ENCODE peak calls at places on chromosomes 12 and 14, in six cellular contexts. U, O, H, V, E and G are unnamed samples.

GRCh38 chr14:39977198-39977597 is 545.0 kb upstream of the FBXO33 start:
- DNase-seq in E (no peak), H (peak; percentile 86), U (no peak), O (no peak), V (no peak), G (no peak)

GRCh38 chr14:63383776-63384367 is 65.1 kb upstream of the GPHB5 start:
- DNase-seq in V (no peak), U (no peak), E (no peak), O (no peak), H (no peak), G (no peak)

GRCh38 chr14:72558721-72559120 is 335.2 kb downstream of the DPF3 start:
- DNase-seq in H (no peak), E (no peak), U (no peak), V (no peak), O (no peak), G (no peak)

GRCh38 chr12:63955831-63956685 is 111.6 kb downstream of the SRGAP1 start:
- DNase-seq in U (no peak), H (no peak), V (no peak), E (no peak), O (no peak), G (no peak)

GRCh38 chr12:93177208-93178153 is 200.2 kb upstream of the NUDT4 start:
- DNase-seq in U (no peak), H (no peak), O (no peak), E (no peak), V (no peak), G (no peak)

GRCh38 chr12:124026755-124027745 is 54.0 kb downstream of the ZNF664 start:
- DNase-seq in O (no peak), E (peak; percentile 35), U (no peak), H (no peak), V (no peak), G (no peak)

GRCh38 chr12:25806271-25806670 is 152.2 kb upstream of the RASSF8 start:
- DNase-seq in V (no peak), E (no peak), O (no peak), H (no peak), U (no peak), G (no peak)

GRCh38 chr14:69326611-69327010 is 66.7 kb downstream of the GALNT16 start:
- DNase-seq in V (no peak), H (no peak), O (no peak), E (no peak), U (no peak), G (no peak)

GRCh38 chr12:88577537-88577936 is 2.7 kb downstream of the KITLG start:
- DNase-seq in U (no peak), O (peak; percentile 28), H (no peak), E (no peak), V (no peak), G (no peak)

GRCh38 chr12:98895086-98895651 is 250.1 kb downstream of the APAF1 start:
- DNase-seq in H (peak; percentile 75), U (peak; percentile 68), E (no peak), O (no peak), V (no peak), G (no peak)

GRCh38 chr12:102064476-102064875 is 2.7 kb upstream of the WASHC3 start:
- DNase-seq in E (no peak), U (no peak), H (no peak), O (no peak), V (no peak), G (no peak)

GRCh38 chr12:94561943-94562411 is 88.4 kb downstream of the TMCC3 start:
- DNase-seq in U (peak; percentile 66), E (no peak), V (peak; percentile 61), H (peak; percentile 52), O (no peak), G (no peak)

GRCh38 chr14:26021759-26022158 is 576.1 kb downstream of the NOVA1 start:
- DNase-seq in H (no peak), U (no peak), V (no peak), O (no peak), E (no peak), G (no peak)

GRCh38 chr12:130131025-130131424 is 31.2 kb upstream of the FZD10 start:
- DNase-seq in U (no peak), E (no peak), O (no peak), V (no peak), H (no peak), G (no peak)

GRCh38 chr12:6937481-6938352 is 5.9 kb upstream of the RNU7-1 start:
- DNase-seq in V (peak; percentile 93), U (peak; percentile 82), H (peak; percentile 96), E (peak; percentile 78), O (peak; percentile 80), G (peak; percentile 99)

GRCh38 chr12:20445693-20446092 is 77.4 kb downstream of the PDE3A start:
- DNase-seq in O (no peak), E (no peak), H (no peak), U (no peak), V (no peak), G (no peak)

GRCh38 chr14:59254911-59255545 is 66.6 kb downstream of the DAAM1 start:
- DNase-seq in H (no peak), E (no peak), V (no peak), U (no peak), O (no peak), G (no peak)

GRCh38 chr12:115998119-115998633 is 279.3 kb downstream of the MED13L start:
- DNase-seq in O (peak; percentile 45), H (no peak), E (peak; percentile 48), U (no peak), V (no peak), G (no peak)

GRCh38 chr12:100484891-100485511 is 11.3 kb downstream of the NR1H4 start:
- DNase-seq in O (no peak), E (no peak), H (no peak), U (no peak), V (no peak), G (no peak)

GRCh38 chr12:122850695-122851350 is 15.6 kb downstream of the HIP1R start:
- DNase-seq in O (no peak), E (no peak), H (no peak), V (no peak), U (no peak), G (no peak)

GRCh38 chr14:93967637-93968250 is 8.6 kb downstream of the ASB2 start:
- DNase-seq in U (no peak), V (no peak), O (no peak), H (no peak), E (no peak), G (no peak)

GRCh38 chr12:105417732-105418131 is 87.2 kb downstream of the C12orf75 start:
- DNase-seq in H (no peak), V (no peak), E (no peak), U (no peak), O (no peak), G (no peak)

GRCh38 chr14:99990268-99991170 is 74.7 kb upstream of the EVL start:
- DNase-seq in O (no peak), H (no peak), E (no peak), V (no peak), U (no peak), G (no peak)